ENCODE peak calls at places on chromosomes 4 and X, in five cellular contexts. X, G, R, F and H are unnamed samples.

GRCh38 chrX:132090370-132091152 is 37.3 kb downstream of the FRMD7 start:
- DNase-seq in X (no peak), G (no peak), R (no peak), F (no peak), H (no peak)

GRCh38 chr4:20299515-20299914 is 47.8 kb downstream of the SLIT2 start:
- DNase-seq in X (peak), G (no peak), R (no peak), F (no peak), H (no peak)

GRCh38 chr4:80446248-80446647 is 110.7 kb downstream of the CFAP299 start:
- DNase-seq in X (no peak), G (no peak), R (no peak), F (no peak), H (no peak)

GRCh38 chr4:174423257-174423944 is 98.9 kb downstream of the HPGD start:
- DNase-seq in X (peak), G (peak), R (no peak), F (no peak), H (no peak)

GRCh38 chrX:25872786-25873185 is 265.4 kb upstream of the MAGEB18 start:
- DNase-seq in X (no peak), G (no peak), R (no peak), F (no peak), H (no peak)

GRCh38 chr4:5044341-5044740 is 6.9 kb upstream of the STK32B start:
- DNase-seq in X (no peak), G (no peak), R (no peak), F (no peak), H (no peak)

GRCh38 chr4:41661447-41662076 is 87.0 kb downstream of the PHOX2B start:
- DNase-seq in X (peak), G (peak), R (no peak), F (no peak), H (peak)

GRCh38 chr4:171022698-171023378 is 790.4 kb upstream of the GALNTL6 start:
- DNase-seq in X (no peak), G (no peak), R (no peak), F (no peak), H (no peak)

GRCh38 chr4:19831644-19832285 is 419.9 kb upstream of the SLIT2 start:
- DNase-seq in X (no peak), G (no peak), R (no peak), F (no peak), H (no peak)

GRCh38 chrX:132412208-132412607 is 76.6 kb downstream of the MBNL3 start:
- DNase-seq in X (no peak), G (no peak), R (no peak), F (no peak), H (no peak)

GRCh38 chr4:87057835-87058234 is 123.0 kb downstream of the AFF1 start:
- DNase-seq in X (no peak), G (no peak), R (no peak), F (no peak), H (no peak)

GRCh38 chr4:145481164-145481941 is at the start of gene SMAD1:
- DNase-seq in X (peak), G (peak), R (no peak), F (no peak), H (peak)

GRCh38 chr4:1409079-1409805 is 3.0 kb upstream of the NKX1-1 start:
- DNase-seq in X (no peak), G (no peak), R (no peak), F (no peak), H (peak)

GRCh38 chrX:2484721-2485459 is 15.9 kb downstream of the DHRSX start:
- DNase-seq in X (no peak), G (no peak), R (no peak), F (no peak), H (no peak)

GRCh38 chr4:20430555-20430954 is 178.8 kb downstream of the SLIT2 start:
- DNase-seq in X (no peak), G (no peak), R (no peak), F (no peak), H (no peak)

GRCh38 chr4:72442715-72443114 is 126.3 kb downstream of the ADAMTS3 start:
- DNase-seq in X (no peak), G (no peak), R (no peak), F (no peak), H (no peak)

GRCh38 chrX:111339212-111339611 is 68.9 kb upstream of the CAPN6 start:
- DNase-seq in X (no peak), G (no peak), R (no peak), F (no peak), H (no peak)

GRCh38 chrX:55119712-55120111 is 30.9 kb downstream of the PAGE2 start:
- DNase-seq in X (no peak), G (no peak), R (no peak), F (no peak), H (no peak)

GRCh38 chr4:184193556-184194525 is 23.8 kb downstream of the ENPP6 start:
- DNase-seq in X (no peak), G (no peak), R (no peak), F (no peak), H (no peak)